ENCODE peak calls at places on chromosomes 2 and 18, in nine cellular contexts. X, L, A, S, C, V, J, Z and T are unnamed samples.

GRCh38 chr2:101717041-101717817 is 19.7 kb downstream of the MAP4K4 start:
- DNase-seq in X (no peak), L (no peak), A (no peak), S (no peak), C (no peak), V (no peak), J (peak; percentile 42), Z (no peak), T (no peak)

GRCh38 chr18:10049721-10050120 is 135.9 kb downstream of the VAPA start:
- DNase-seq in X (no peak), L (no peak), A (peak; percentile 61), S (no peak), C (no peak), V (peak; percentile 7), J (no peak), Z (no peak), T (no peak)

GRCh38 chr2:23380562-23381065 is 4.4 kb upstream of the KLHL29 start:
- DNase-seq in X (no peak), L (no peak), A (peak; percentile 17), S (no peak), C (no peak), V (no peak), J (no peak), Z (no peak), T (no peak)

GRCh38 chr2:117853873-117854272 is 39.4 kb downstream of the DDX18 start:
- DNase-seq in X (no peak), L (no peak), A (no peak), S (no peak), C (no peak), V (no peak), J (no peak), Z (no peak), T (no peak)

GRCh38 chr2:7706791-7707190 is 789.6 kb downstream of the RNF144A start:
- DNase-seq in X (no peak), L (no peak), A (no peak), S (no peak), C (no peak), V (no peak), J (no peak), Z (no peak), T (no peak)

GRCh38 chr2:165941827-165942226 is 11.7 kb downstream of the TTC21B start:
- DNase-seq in X (no peak), L (no peak), A (no peak), S (no peak), C (no peak), V (no peak), J (no peak), Z (no peak), T (no peak)

GRCh38 chr2:221322741-221323140 is 249.4 kb downstream of the EPHA4 start:
- DNase-seq in X (no peak), L (no peak), A (no peak), S (no peak), C (no peak), V (no peak), J (no peak), Z (no peak), T (no peak)

GRCh38 chr2:72794572-72794971 is 31.3 kb downstream of the EXOC6B start:
- DNase-seq in X (no peak), L (no peak), A (peak; percentile 21), S (no peak), C (no peak), V (no peak), J (no peak), Z (no peak), T (no peak)

GRCh38 chr2:190505696-190506095 is 28.8 kb downstream of the NEMP2 start:
- DNase-seq in X (no peak), L (no peak), A (no peak), S (no peak), C (no peak), V (no peak), J (no peak), Z (no peak), T (no peak)

GRCh38 chr2:165434865-165435500 is 34.5 kb upstream of the CSRNP3 start:
- DNase-seq in X (no peak), L (no peak), A (no peak), S (no peak), C (no peak), V (no peak), J (no peak), Z (no peak), T (no peak)

GRCh38 chr18:3012920-3013810 is at the start of gene LPIN2:
- DNase-seq in X (peak; percentile 99), L (peak; percentile 97), A (peak; percentile 96), S (peak; percentile 99), C (peak; percentile 98), V (peak; percentile 100), J (peak; percentile 100), Z (peak; percentile 99), T (peak; percentile 100)
- TF ChIP-seq POLR2A in X (peak; percentile 45), L (no peak), A (peak; percentile 85), S (peak; percentile 69), C (peak; percentile 85), V (peak; percentile 51), J (peak; percentile 42), Z (no peak), T (peak; percentile 37)

GRCh38 chr2:64653174-64654062 is at the start of gene SERTAD2:
- DNase-seq in X (peak; percentile 73), L (peak; percentile 87), A (peak; percentile 84), S (peak; percentile 92), C (peak; percentile 90), V (peak; percentile 93), J (peak; percentile 91), Z (peak; percentile 96), T (peak; percentile 88)

GRCh38 chr2:64650722-64651338 is 2.9 kb downstream of the SERTAD2 start:
- DNase-seq in X (no peak), L (no peak), A (no peak), S (peak; percentile 60), C (no peak), V (no peak), J (peak; percentile 74), Z (no peak), T (peak; percentile 59)

GRCh38 chr2:64651590-64651989 is 2.1 kb downstream of the SERTAD2 start:
- DNase-seq in X (no peak), L (no peak), A (no peak), S (no peak), C (no peak), V (no peak), J (no peak), Z (no peak), T (no peak)

GRCh38 chr2:64654063-64654811 is 524 bp upstream of the SERTAD2 start:
- DNase-seq in X (peak; percentile 70), L (peak; percentile 74), A (peak; percentile 79), S (peak; percentile 85), C (peak; percentile 85), V (peak; percentile 81), J (peak; percentile 78), Z (peak; percentile 92), T (peak; percentile 88)

DNA sequence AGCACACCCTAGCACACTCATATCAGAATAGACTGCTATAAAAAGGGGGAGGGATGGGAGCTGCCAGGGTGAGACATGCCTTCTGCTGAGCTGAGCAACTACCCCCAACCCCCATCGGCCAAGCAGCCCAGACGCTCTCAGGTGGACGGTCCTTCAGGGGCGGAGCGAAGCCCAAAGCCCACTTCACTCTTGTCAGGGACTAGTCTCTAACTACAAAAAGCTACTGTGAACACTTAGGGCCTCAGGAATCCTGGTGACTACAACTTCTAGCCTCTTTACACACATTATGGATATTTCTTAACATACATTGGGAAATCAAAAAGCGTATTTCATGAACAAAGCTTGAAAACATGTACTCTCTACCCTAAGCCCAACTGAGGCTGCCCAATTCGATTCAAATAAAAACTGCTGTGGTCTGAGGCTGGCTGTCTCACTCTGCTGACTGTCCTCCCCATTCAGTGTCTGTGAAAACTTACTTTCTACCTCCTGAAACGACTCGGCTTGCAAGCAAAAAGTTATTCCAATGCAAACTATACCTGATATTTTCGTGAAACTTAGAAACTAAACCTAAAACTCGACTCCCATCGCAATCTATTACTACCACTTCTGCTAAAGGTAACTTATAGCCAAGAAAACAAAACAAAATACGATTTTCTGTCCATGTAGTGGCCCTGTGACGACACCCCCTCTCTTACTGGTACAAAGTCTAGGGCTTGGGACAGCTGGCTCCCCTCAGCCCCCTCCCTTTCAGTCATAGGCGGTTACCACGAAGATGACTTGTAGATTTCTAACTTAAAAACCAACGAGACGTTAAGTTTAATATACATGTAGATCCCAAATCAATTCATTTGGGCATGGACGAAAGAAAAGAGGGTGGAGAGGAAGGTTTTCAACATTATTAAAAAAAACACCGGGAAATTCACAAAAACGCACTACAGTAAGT is 1.2 kb downstream of the SERTAD2 start:
- DNase-seq in X (no peak), L (no peak), A (peak; percentile 60), S (peak; percentile 49), C (peak; percentile 61), V (peak; percentile 66), J (peak; percentile 59), Z (peak; percentile 83), T (peak; percentile 88)
- TF ChIP-seq POLR2A in X (no peak), L (no peak), A (no peak), S (no peak), C (no peak), V (peak; percentile 38), J (peak; percentile 15), Z (no peak), T (peak; percentile 34)

DNA sequence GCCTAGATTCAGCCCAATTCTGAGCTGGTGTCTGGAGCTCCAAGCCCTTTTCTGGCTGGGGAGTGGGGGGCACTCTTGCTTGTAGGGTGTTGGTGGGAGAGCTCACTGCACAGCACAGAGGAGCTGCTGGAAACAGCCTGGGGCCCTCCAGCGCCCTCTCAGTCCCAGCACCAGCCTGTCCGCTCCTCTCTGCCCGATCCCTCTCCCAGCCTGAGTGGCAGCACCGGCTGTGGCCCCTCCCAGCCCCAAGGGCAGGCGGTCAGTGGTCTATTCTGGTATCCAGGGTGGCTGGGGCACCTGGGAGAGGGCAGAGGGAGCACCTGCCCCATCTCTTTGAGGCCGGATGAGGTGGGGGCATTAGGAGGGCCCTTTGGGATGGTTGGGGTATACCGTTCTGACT is 13.2 kb upstream of the DES start:
- DNase-seq in X (no peak), L (no peak), A (no peak), S (no peak), C (no peak), V (peak; percentile 21), J (no peak), Z (peak; percentile 81), T (no peak)
- TF ChIP-seq POLR2A in X (no peak), L (no peak), A (no peak), S (no peak), C (no peak), V (no peak), J (no peak), Z (no peak), T (no peak)

DNA sequence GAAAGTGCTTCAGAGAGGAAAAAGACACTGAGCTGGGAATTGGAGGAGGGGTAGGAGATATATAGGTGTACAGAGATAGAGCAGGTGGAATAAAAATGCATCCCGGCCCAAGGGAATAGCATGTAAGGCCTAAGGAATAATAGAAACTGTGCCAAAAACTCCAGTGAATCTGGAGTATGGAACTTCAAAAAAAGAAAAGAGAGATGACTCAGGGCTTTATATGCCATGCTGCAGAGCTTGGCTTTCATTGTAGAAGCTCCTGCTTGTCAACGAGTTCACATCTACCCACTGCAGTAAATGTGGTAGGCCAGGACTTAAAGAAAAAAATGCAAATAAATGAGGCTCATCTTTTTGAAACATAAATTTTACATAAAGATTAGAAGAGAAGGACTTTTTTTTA is 131.8 kb downstream of the MREG start:
- DNase-seq in X (no peak), L (no peak), A (peak; percentile 51), S (no peak), C (no peak), V (no peak), J (no peak), Z (no peak), T (no peak)
- TF ChIP-seq POLR2A in X (no peak), L (no peak), A (no peak), S (no peak), C (no peak), V (no peak), J (no peak), Z (no peak), T (no peak)